ENCODE peak calls at places on chromosomes 16 and 17, in five cellular contexts. One of them, this sample, is unnamed.

GRCh38 chr17:75406222-75406615 is 741 bp upstream of the GRB2 start:
- DNase-seq in body of pancreas: no peak
- DNase-seq in right lobe of liver: no peak
- DNase-seq in lower leg skin: peak; percentile 66
- DNase-seq in NB4: peak; percentile 38
- DNase-seq in this sample: no peak

GRCh38 chr17:48429638-48430586 is at the start of gene SKAP1:
- DNase-seq in body of pancreas: peak; percentile 18
- DNase-seq in right lobe of liver: no peak
- DNase-seq in lower leg skin: no peak
- DNase-seq in NB4: no peak
- DNase-seq in this sample: no peak

GRCh38 chr17:73533127-73533526 is 111.1 kb downstream of the SDK2 start:
- DNase-seq in body of pancreas: peak; percentile 18
- DNase-seq in right lobe of liver: peak; percentile 57
- DNase-seq in lower leg skin: no peak
- DNase-seq in NB4: no peak
- DNase-seq in this sample: peak; percentile 88

GRCh38 chr17:44352922-44353655 is 8.0 kb downstream of the GRN start:
- DNase-seq in body of pancreas: no peak
- DNase-seq in right lobe of liver: no peak
- DNase-seq in lower leg skin: no peak
- DNase-seq in NB4: no peak
- DNase-seq in this sample: no peak

GRCh38 chr17:66177048-66177447 is 14.9 kb downstream of the CEP112 start:
- DNase-seq in body of pancreas: no peak
- DNase-seq in right lobe of liver: peak; percentile 49
- DNase-seq in lower leg skin: no peak
- DNase-seq in NB4: no peak
- DNase-seq in this sample: no peak

GRCh38 chr16:72174726-72175125 is 2.8 kb upstream of the PMFBP1 start:
- DNase-seq in body of pancreas: no peak
- DNase-seq in right lobe of liver: no peak
- DNase-seq in lower leg skin: no peak
- DNase-seq in NB4: no peak
- DNase-seq in this sample: no peak

GRCh38 chr17:8173871-8174322 is 2.3 kb downstream of the TMEM107 start:
- DNase-seq in body of pancreas: no peak
- DNase-seq in right lobe of liver: no peak
- DNase-seq in lower leg skin: no peak
- DNase-seq in NB4: no peak
- DNase-seq in this sample: no peak

GRCh38 chr17:30021708-30022317 is 80.4 kb downstream of the EFCAB5 start:
- DNase-seq in body of pancreas: peak; percentile 36
- DNase-seq in right lobe of liver: no peak
- DNase-seq in lower leg skin: no peak
- DNase-seq in NB4: peak; percentile 72
- DNase-seq in this sample: no peak

GRCh38 chr17:77735051-77735340 is 223.5 kb upstream of the TNRC6C start:
- DNase-seq in body of pancreas: no peak
- DNase-seq in right lobe of liver: no peak
- DNase-seq in lower leg skin: peak; percentile 85
- DNase-seq in NB4: no peak
- DNase-seq in this sample: no peak

GRCh38 chr17:8079291-8080207 is 8.0 kb downstream of the ALOX12B start:
- DNase-seq in body of pancreas: peak; percentile 73
- DNase-seq in right lobe of liver: peak; percentile 70
- DNase-seq in lower leg skin: peak; percentile 94
- DNase-seq in NB4: peak; percentile 65
- DNase-seq in this sample: peak; percentile 86

GRCh38 chr16:14050297-14051027 is 20.7 kb upstream of the MRTFB start:
- DNase-seq in body of pancreas: peak; percentile 27
- DNase-seq in right lobe of liver: no peak
- DNase-seq in lower leg skin: peak; percentile 56
- DNase-seq in NB4: no peak
- DNase-seq in this sample: no peak

GRCh38 chr16:85833540-85833914 is 34.0 kb downstream of the COX4I1 start:
- DNase-seq in body of pancreas: no peak
- DNase-seq in right lobe of liver: no peak
- DNase-seq in lower leg skin: no peak
- DNase-seq in NB4: no peak
- DNase-seq in this sample: no peak

GRCh38 chr16:26709175-26709574 is 357.6 kb upstream of the C16orf82 start:
- DNase-seq in body of pancreas: no peak
- DNase-seq in right lobe of liver: no peak
- DNase-seq in lower leg skin: no peak
- DNase-seq in NB4: peak; percentile 7
- DNase-seq in this sample: no peak

GRCh38 chr16:17397499-17397891 is 73.3 kb downstream of the XYLT1 start:
- DNase-seq in body of pancreas: peak; percentile 84
- DNase-seq in right lobe of liver: no peak
- DNase-seq in lower leg skin: no peak
- DNase-seq in NB4: no peak
- DNase-seq in this sample: no peak

GRCh38 chr17:81956607-81957589 is 4.1 kb downstream of the NOTUM start:
- DNase-seq in body of pancreas: no peak
- DNase-seq in right lobe of liver: no peak
- DNase-seq in lower leg skin: no peak
- DNase-seq in NB4: no peak
- DNase-seq in this sample: no peak

GRCh38 chr17:78387982-78388941 is 9.8 kb downstream of the PGS1 start:
- DNase-seq in body of pancreas: no peak
- DNase-seq in right lobe of liver: no peak
- DNase-seq in lower leg skin: no peak
- DNase-seq in NB4: peak; percentile 91
- DNase-seq in this sample: peak; percentile 64

DNA sequence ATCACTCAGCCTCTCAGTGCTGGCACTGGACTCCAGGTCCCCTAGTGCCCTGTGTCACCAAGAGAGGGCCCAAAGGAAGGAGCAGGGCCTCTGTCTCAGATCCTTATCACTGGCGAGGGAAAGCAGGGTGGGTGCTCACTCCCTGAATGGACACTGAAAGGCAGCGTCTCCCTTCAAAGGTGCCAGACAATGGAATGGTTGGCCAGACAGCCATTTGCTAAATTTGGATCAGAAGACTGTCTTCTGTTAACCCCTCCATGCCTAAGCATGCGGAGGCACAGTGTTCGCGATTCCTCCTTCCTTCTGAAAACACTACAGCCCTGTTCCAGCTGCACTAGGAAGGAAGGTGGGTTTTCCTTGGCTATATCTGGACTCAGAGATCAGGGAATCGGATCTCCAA is 48.4 kb downstream of the SRCIN1 start:
- DNase-seq in body of pancreas: no peak
- DNase-seq in right lobe of liver: no peak
- DNase-seq in lower leg skin: no peak
- DNase-seq in NB4: no peak
- DNase-seq in this sample: no peak
- H3K4me3 ChIP-seq in body of pancreas: no peak overlapping the region
- H3K4me3 ChIP-seq in right lobe of liver: peak overlapping the region; percentile 6
- H3K4me3 ChIP-seq in lower leg skin: no peak overlapping the region
- H3K4me3 ChIP-seq in NB4: no peak overlapping the region
- H3K4me3 ChIP-seq in this sample: peak overlapping the region; percentile 42

DNA sequence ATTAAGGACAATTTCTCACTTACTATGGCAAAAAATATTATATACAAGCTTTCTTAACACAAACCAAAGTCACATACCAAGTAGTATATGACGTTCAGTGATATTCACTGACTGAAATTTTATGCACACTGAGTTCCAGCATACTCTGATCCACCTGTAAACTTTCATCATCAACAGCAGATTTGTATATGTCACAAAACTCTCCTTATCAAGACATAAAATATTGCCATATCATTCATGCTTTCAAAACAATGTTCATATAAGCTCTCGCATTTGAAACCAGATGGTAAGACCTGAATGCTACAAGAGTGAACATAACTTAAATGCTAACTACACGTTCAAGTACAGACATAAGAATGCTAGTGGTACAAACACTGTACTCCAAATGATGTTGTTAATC is 46.7 kb downstream of the GNA13 start:
- DNase-seq in body of pancreas: no peak
- DNase-seq in right lobe of liver: no peak
- DNase-seq in lower leg skin: no peak
- DNase-seq in NB4: no peak
- DNase-seq in this sample: no peak
- TF ChIP-seq POLR2A in body of pancreas: no peak
- TF ChIP-seq POLR2A in right lobe of liver: no peak
- TF ChIP-seq POLR2A in lower leg skin: no peak
- TF ChIP-seq POLR2A in NB4: no peak
- TF ChIP-seq POLR2A in this sample: no peak

GRCh38 chr17:50564916-50565315 is 4.4 kb downstream of the CACNA1G start:
- DNase-seq in body of pancreas: peak; percentile 46
- DNase-seq in right lobe of liver: no peak
- DNase-seq in lower leg skin: peak; percentile 96
- DNase-seq in NB4: peak; percentile 28
- DNase-seq in this sample: peak; percentile 64

GRCh38 chr17:50561796-50562195 is 1.3 kb downstream of the CACNA1G start:
- DNase-seq in body of pancreas: no peak
- DNase-seq in right lobe of liver: no peak
- DNase-seq in lower leg skin: no peak
- DNase-seq in NB4: no peak
- DNase-seq in this sample: no peak

GRCh38 chr17:50562266-50563094 is 2.0 kb downstream of the CACNA1G start:
- DNase-seq in body of pancreas: no peak
- DNase-seq in right lobe of liver: no peak
- DNase-seq in lower leg skin: no peak
- DNase-seq in NB4: no peak
- DNase-seq in this sample: no peak

GRCh38 chr17:50560931-50561750 is 626 bp downstream of the CACNA1G start:
- DNase-seq in body of pancreas: no peak
- DNase-seq in right lobe of liver: no peak
- DNase-seq in lower leg skin: no peak
- DNase-seq in NB4: peak; percentile 29
- DNase-seq in this sample: no peak

GRCh38 chr17:50563095-50563511 is 2.6 kb downstream of the CACNA1G start:
- DNase-seq in body of pancreas: no peak
- DNase-seq in right lobe of liver: no peak
- DNase-seq in lower leg skin: no peak
- DNase-seq in NB4: no peak
- DNase-seq in this sample: no peak
- H3K4me3 ChIP-seq in body of pancreas: no peak overlapping the region
- H3K4me3 ChIP-seq in right lobe of liver: no peak overlapping the region
- H3K4me3 ChIP-seq in lower leg skin: no peak overlapping the region
- H3K4me3 ChIP-seq in NB4: no peak overlapping the region
- H3K4me3 ChIP-seq in this sample: no peak overlapping the region

GRCh38 chr17:10728331-10728730 is 1.5 kb downstream of the TMEM220 start:
- DNase-seq in body of pancreas: no peak
- DNase-seq in right lobe of liver: no peak
- DNase-seq in lower leg skin: peak; percentile 83
- DNase-seq in NB4: no peak
- DNase-seq in this sample: no peak

GRCh38 chr17:10733666-10734065 is 3.8 kb upstream of the TMEM220 start:
- DNase-seq in body of pancreas: no peak
- DNase-seq in right lobe of liver: no peak
- DNase-seq in lower leg skin: peak; percentile 75
- DNase-seq in NB4: no peak
- DNase-seq in this sample: no peak

GRCh38 chr17:10730956-10731879 is 1.4 kb upstream of the TMEM220 start:
- DNase-seq in body of pancreas: no peak
- DNase-seq in right lobe of liver: peak; percentile 66
- DNase-seq in lower leg skin: peak; percentile 85
- DNase-seq in NB4: no peak
- DNase-seq in this sample: no peak

GRCh38 chr17:10727192-10727591 is 2.6 kb downstream of the TMEM220 start:
- DNase-seq in body of pancreas: no peak
- DNase-seq in right lobe of liver: no peak
- DNase-seq in lower leg skin: no peak
- DNase-seq in NB4: no peak
- DNase-seq in this sample: no peak

GRCh38 chr17:10729334-10730193 is at the start of gene TMEM220:
- DNase-seq in body of pancreas: peak; percentile 80
- DNase-seq in right lobe of liver: peak; percentile 90
- DNase-seq in lower leg skin: peak; percentile 98
- DNase-seq in NB4: peak; percentile 67
- DNase-seq in this sample: peak; percentile 89
- TF ChIP-seq POLR2A in body of pancreas: peak; percentile 87
- TF ChIP-seq POLR2A in right lobe of liver: peak; percentile 97
- TF ChIP-seq POLR2A in lower leg skin: no peak
- TF ChIP-seq POLR2A in NB4: no peak
- TF ChIP-seq POLR2A in this sample: peak; percentile 53

DNA sequence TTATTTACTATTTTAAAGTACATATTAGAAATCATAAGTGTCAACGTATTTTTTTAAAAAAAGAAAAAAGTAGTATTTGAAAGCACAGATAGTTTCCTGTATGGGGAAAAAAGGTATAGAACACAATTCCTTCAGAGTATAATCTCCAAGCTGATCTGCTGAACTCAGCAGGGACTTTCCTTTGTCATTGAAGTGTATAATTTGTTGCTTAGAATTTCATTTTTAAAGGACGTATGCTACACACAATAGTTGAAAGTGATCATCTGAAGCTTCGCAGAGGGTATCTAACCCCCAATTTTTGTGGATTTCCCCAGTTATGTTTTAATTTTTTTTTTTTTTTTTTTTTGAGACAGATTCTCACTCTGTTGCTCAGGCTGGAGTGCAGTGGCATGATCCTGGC is 20.2 kb upstream of the MAPT start:
- DNase-seq in body of pancreas: no peak
- DNase-seq in right lobe of liver: no peak
- DNase-seq in lower leg skin: no peak
- DNase-seq in NB4: no peak
- DNase-seq in this sample: no peak
- H3K4me3 ChIP-seq in body of pancreas: no peak overlapping the region
- H3K4me3 ChIP-seq in right lobe of liver: no peak overlapping the region
- H3K4me3 ChIP-seq in lower leg skin: no peak overlapping the region
- H3K4me3 ChIP-seq in NB4: no peak overlapping the region
- H3K4me3 ChIP-seq in this sample: no peak overlapping the region

This sample was measured in heart left ventricle.